ENCODE peak calls at places on chromosomes 16 and 17, in four cellular contexts. L is neural progenitor cell, D is H1, F is osteoblast. O is an unnamed sample. For H4K20me1 and H3K27me3, the result is how much of the 10 kb centered on the place peaks cover.

GRCh38 chr16:17368951-17369350 is 101.8 kb downstream of the XYLT1 start:
- DNase-seq in D (no peak), F (no peak), L (no peak), O (no peak)

GRCh38 chr17:62827722-62828498 is 19.8 kb upstream of the MARCHF10 start:
- DNase-seq in D (no peak), F (no peak), L (peak), O (peak)

GRCh38 chr17:49851387-49852291 is 3.8 kb upstream of the TAC4 start:
- DNase-seq in F (peak), D (peak), L (peak), O (peak)

GRCh38 chr17:70621593-70621992 is 452.3 kb downstream of the KCNJ2 start:
- DNase-seq in D (no peak), F (no peak), L (peak), O (peak)

GRCh38 chr17:77394540-77395295 is 253.9 kb downstream of the SEC14L1 start:
- DNase-seq in L (peak), F (peak), D (no peak), O (no peak)

GRCh38 chr16:79229371-79229770 is 371.2 kb downstream of the MAF start:
- DNase-seq in D (no peak), L (no peak), F (peak), O (no peak)

GRCh38 chr17:59783221-59784016 is 76.0 kb downstream of the VMP1 start:
- DNase-seq in L (no peak), F (no peak), D (no peak), O (peak)

GRCh38 chr17:75835315-75835987 is 8.8 kb downstream of the UNC13D start:
- DNase-seq in D (peak), L (peak), F (no peak), O (peak)

GRCh38 chr17:50080827-50081226 is 14.3 kb upstream of the PDK2 start:
- DNase-seq in D (no peak), L (no peak), F (peak), O (no peak)

GRCh38 chr17:35170968-35171771 is 23.0 kb downstream of the SLC35G3 start:
- DNase-seq in F (no peak), D (no peak), L (no peak), O (peak)
- H3K27ac ChIP-seq in F (no peak), D (no peak), L (no peak), O (no peak)

GRCh38 chr17:27543464-27543856 is 87.2 kb downstream of the KSR1 start:
- DNase-seq in F (peak), L (no peak), D (no peak), O (no peak)
- H4K20me1 ChIP-seq in F (under half), L (under half), D (under half), O (under half)

GRCh38 chr17:46817901-46818209 is 637 bp downstream of the WNT3 start:
- DNase-seq in F (peak), L (no peak), D (no peak), O (no peak)
- H3K27me3 ChIP-seq in F (half or more), L (half or more), D (half or more), O (half or more)

GRCh38 chr16:12613131-12613991 is 190.3 kb downstream of the CPPED1 start:
- DNase-seq in L (no peak), F (no peak), D (no peak), O (peak)
- H3K27ac ChIP-seq in L (no peak), F (no peak), D (no peak), O (no peak)

DNA sequence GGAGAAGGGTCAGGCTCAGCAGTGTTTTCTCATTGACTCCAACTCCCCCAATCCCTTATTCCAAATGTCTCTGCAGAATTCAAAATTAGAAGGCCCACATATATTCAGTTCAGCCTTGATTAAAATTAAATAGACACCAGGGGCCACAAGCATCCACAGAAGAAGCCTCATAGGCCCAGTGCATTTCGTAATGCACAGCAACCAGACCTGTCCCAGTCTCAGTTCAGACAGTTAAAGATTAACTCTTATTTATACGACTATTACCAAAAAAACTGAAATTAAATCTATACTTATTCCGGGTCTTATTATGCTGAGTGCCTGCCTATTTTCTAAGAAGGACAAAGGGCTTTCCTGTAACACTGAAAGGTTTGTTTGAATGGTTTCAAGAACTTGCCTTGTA is 41.8 kb upstream of the GSG1L start:
- DNase-seq in D (no peak), L (no peak), F (no peak), O (no peak)
- H4K20me1 ChIP-seq in D (under half), L (under half), F (under half), O (under half)

GRCh38 chr16:73046484-73047214 is 1.3 kb downstream of the ZFHX3 start:
- DNase-seq in F (peak), L (no peak), D (no peak), O (no peak)

GRCh38 chr16:73047221-73047535 is 750 bp downstream of the ZFHX3 start:
- DNase-seq in D (no peak), L (no peak), F (peak), O (peak)

GRCh38 chr16:73047536-73048291 is at the start of gene ZFHX3:
- DNase-seq in D (peak), L (peak), F (peak), O (peak)

GRCh38 chr16:73049051-73049910 is 1.4 kb upstream of the ZFHX3 start:
- DNase-seq in D (no peak), F (no peak), L (no peak), O (no peak)

GRCh38 chr16:73048292-73049050 is 543 bp upstream of the ZFHX3 start:
- DNase-seq in D (no peak), L (peak), F (peak), O (peak)
- H3K27me3 ChIP-seq in D (half or more), L (half or more), F (under half), O (under half)

GRCh38 chr17:28379814-28380571 is 8.5 kb downstream of the SARM1 start:
- DNase-seq in L (no peak), F (no peak), D (no peak), O (peak)

GRCh38 chr17:28385037-28385797 is 13.7 kb downstream of the SARM1 start:
- DNase-seq in F (no peak), L (peak), D (no peak), O (no peak)

GRCh38 chr17:28381141-28381825 is 9.8 kb downstream of the SARM1 start:
- DNase-seq in L (peak), F (no peak), D (peak), O (no peak)

GRCh38 chr17:28384281-28385036 is 13.0 kb downstream of the SARM1 start:
- DNase-seq in F (no peak), L (peak), D (peak), O (peak)

GRCh38 chr17:28380572-28380907 is 9.0 kb downstream of the SARM1 start:
- DNase-seq in L (no peak), D (no peak), F (no peak), O (no peak)
- H3K27ac ChIP-seq in L (no peak), D (no peak), F (no peak), O (no peak)

GRCh38 chr16:81536648-81537047 is 92.0 kb downstream of the CMIP start:
- DNase-seq in F (no peak), D (no peak), L (no peak), O (no peak)
- H4K20me1 ChIP-seq in F (half or more), D (under half), L (half or more), O (under half)

O was measured in GM23248.